ENCODE peak calls at places on chromosomes 2 and 18, in eight cellular contexts. V, A, I, R, J, K, Y and D are unnamed samples.

GRCh38 chr2:232876071-232876977 is 6.3 kb downstream of the SNORC start:
- DNase-seq in V (no peak), A (peak), I (peak), R (no peak), J (no peak), K (no peak), Y (no peak), D (no peak)

GRCh38 chr2:194343167-194343566 is 1313.9 kb upstream of the SLC39A10 start:
- DNase-seq in V (no peak), A (no peak), I (no peak), R (no peak), J (no peak), K (no peak), Y (no peak), D (no peak)

GRCh38 chr2:133737597-133737996 is 169.3 kb upstream of the NCKAP5 start:
- DNase-seq in V (no peak), A (no peak), I (no peak), R (no peak), J (no peak), K (peak), Y (peak), D (no peak)

GRCh38 chr2:218839430-218839829 is 7.8 kb upstream of the PRKAG3 start:
- DNase-seq in V (peak), A (no peak), I (no peak), R (no peak), J (peak), K (no peak), Y (peak), D (peak)

GRCh38 chr18:5955861-5956260 is 60.5 kb upstream of the TMEM200C start:
- DNase-seq in V (no peak), A (no peak), I (no peak), R (no peak), J (no peak), K (no peak), Y (peak), D (no peak)

GRCh38 chr2:128313076-128313836 is 5.4 kb downstream of the HS6ST1 start:
- DNase-seq in V (peak), A (peak), I (no peak), R (no peak), J (peak), K (no peak), Y (peak), D (peak)

GRCh38 chr2:171069286-171069956 is 91.3 kb downstream of the TLK1 start:
- DNase-seq in V (peak), A (no peak), I (no peak), R (no peak), J (peak), K (no peak), Y (no peak), D (no peak)

GRCh38 chr18:22517356-22517755 is 99.6 kb upstream of the CTAGE1 start:
- DNase-seq in V (no peak), A (no peak), I (no peak), R (no peak), J (peak), K (no peak), Y (no peak), D (peak)

GRCh38 chr2:131055169-131056065 is 37.8 kb downstream of the FAM168B start:
- DNase-seq in V (peak), A (peak), I (no peak), R (no peak), J (peak), K (peak), Y (peak), D (peak)

GRCh38 chr2:144496067-144496466 is 23.9 kb downstream of the ZEB2 start:
- DNase-seq in V (no peak), A (no peak), I (no peak), R (no peak), J (no peak), K (no peak), Y (no peak), D (no peak)

GRCh38 chr2:162333968-162334367 is 10.0 kb upstream of the GCA start:
- DNase-seq in V (peak), A (peak), I (peak), R (no peak), J (peak), K (no peak), Y (peak), D (peak)

GRCh38 chr18:24054130-24054529 is 39.6 kb downstream of the TTC39C start:
- DNase-seq in V (peak), A (no peak), I (no peak), R (no peak), J (no peak), K (peak), Y (peak), D (no peak)

GRCh38 chr18:27964811-27965210 is 212.1 kb downstream of the CDH2 start:
- DNase-seq in V (no peak), A (no peak), I (no peak), R (no peak), J (peak), K (no peak), Y (peak), D (peak)

GRCh38 chr2:74199871-74200305 is 1.5 kb downstream of the MTHFD2 start:
- DNase-seq in V (peak), A (no peak), I (peak), R (no peak), J (peak), K (no peak), Y (peak), D (peak)

GRCh38 chr2:216632321-216632951 is 784 bp upstream of the IGFBP2 start:
- DNase-seq in V (no peak), A (no peak), I (peak), R (no peak), J (no peak), K (no peak), Y (no peak), D (no peak)

GRCh38 chr2:120653026-120653425 is 82.6 kb upstream of the GLI2 start:
- DNase-seq in V (no peak), A (no peak), I (no peak), R (no peak), J (no peak), K (no peak), Y (peak), D (no peak)

GRCh38 chr2:219451626-219452360 is 17.1 kb downstream of the SPEG start:
- DNase-seq in V (no peak), A (no peak), I (no peak), R (peak), J (peak), K (peak), Y (peak), D (peak)

GRCh38 chr2:44016282-44016681 is 20.5 kb upstream of the LRPPRC start:
- DNase-seq in V (peak), A (peak), I (peak), R (no peak), J (peak), K (peak), Y (peak), D (peak)

GRCh38 chr2:73117441-73117840 is 4.7 kb upstream of the RAB11FIP5 start:
- DNase-seq in V (peak), A (no peak), I (no peak), R (no peak), J (no peak), K (no peak), Y (peak), D (no peak)

GRCh38 chr2:67854798-67855197 is 208.0 kb downstream of the C1D start:
- DNase-seq in V (no peak), A (no peak), I (no peak), R (no peak), J (no peak), K (no peak), Y (no peak), D (no peak)

GRCh38 chr18:22044474-22045220 is 124.7 kb upstream of the GATA6 start:
- DNase-seq in V (no peak), A (peak), I (no peak), R (no peak), J (no peak), K (no peak), Y (no peak), D (no peak)

GRCh38 chr2:151616760-151617339 is 117.4 kb downstream of the NEB start:
- DNase-seq in V (no peak), A (no peak), I (no peak), R (no peak), J (no peak), K (no peak), Y (no peak), D (no peak)
- TF ChIP-seq CTCF in V (peak), A (no peak), I (no peak), R (no peak), J (no peak), K (no peak), Y (no peak), D (no peak)

GRCh38 chr18:12278153-12278764 is 24.1 kb downstream of the CIDEA start:
- DNase-seq in V (no peak), A (no peak), I (peak), R (no peak), J (no peak), K (no peak), Y (peak), D (peak)

GRCh38 chr18:12281861-12282260 is 26.2 kb upstream of the TUBB6 start:
- DNase-seq in V (no peak), A (no peak), I (no peak), R (no peak), J (no peak), K (no peak), Y (no peak), D (no peak)

GRCh38 chr18:12276736-12277554 is 22.8 kb downstream of the CIDEA start:
- DNase-seq in V (no peak), A (no peak), I (no peak), R (no peak), J (no peak), K (no peak), Y (peak), D (no peak)

GRCh38 chr18:12279781-12280531 is 25.8 kb downstream of the CIDEA start:
- DNase-seq in V (no peak), A (no peak), I (no peak), R (no peak), J (no peak), K (no peak), Y (no peak), D (no peak)

DNA sequence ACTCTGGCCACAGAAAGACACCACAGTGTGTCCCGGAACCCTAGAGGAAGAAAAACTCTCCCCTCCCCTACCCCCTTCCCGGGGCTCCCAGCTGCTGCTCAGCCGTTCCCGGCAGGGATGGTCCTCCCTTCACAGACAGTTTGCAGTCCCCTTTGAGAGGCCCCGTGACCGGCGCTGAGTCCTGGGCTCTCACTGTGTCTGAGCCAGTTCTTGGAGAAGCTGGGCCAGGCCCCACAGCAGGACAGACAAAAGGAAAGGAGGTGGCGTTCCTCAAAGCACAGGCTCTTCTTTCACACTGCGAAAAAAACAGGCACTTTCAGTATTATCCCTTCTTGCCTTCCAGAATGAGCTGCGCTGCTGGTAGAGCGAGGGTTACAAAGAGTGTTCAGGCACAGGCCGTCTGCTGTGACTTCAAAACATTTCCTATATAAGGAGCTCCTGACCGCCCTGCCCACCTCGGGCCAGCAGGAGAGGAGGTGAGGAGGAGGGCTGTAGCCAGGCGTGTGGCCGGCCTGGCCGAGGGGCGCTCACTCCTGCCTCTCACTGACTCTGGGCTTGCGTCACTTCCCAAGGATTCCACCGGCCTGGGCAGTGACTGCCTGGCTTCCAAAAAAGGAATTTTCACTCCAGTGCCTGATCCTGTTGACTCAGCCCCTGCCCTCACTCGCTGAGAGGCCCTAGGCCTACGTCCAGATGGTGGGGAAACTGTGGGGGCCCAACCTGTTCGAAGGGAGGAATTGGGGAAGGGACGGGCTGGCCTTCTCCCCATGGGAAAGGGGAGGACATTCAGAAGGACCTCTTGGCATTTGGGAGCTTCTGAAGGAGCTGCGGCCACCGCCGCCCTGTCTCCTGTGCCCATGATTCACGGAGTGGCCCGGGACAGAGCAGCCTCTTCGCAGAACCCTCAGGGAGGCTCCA is 24.9 kb downstream of the CIDEA start:
- DNase-seq in V (peak), A (peak), I (peak), R (peak), J (peak), K (peak), Y (peak), D (peak)
- H3K4me3 ChIP-seq in V (peak), A (no peak), I (no peak), R (peak), J (peak), K (peak), Y (peak), D (peak)

DNA sequence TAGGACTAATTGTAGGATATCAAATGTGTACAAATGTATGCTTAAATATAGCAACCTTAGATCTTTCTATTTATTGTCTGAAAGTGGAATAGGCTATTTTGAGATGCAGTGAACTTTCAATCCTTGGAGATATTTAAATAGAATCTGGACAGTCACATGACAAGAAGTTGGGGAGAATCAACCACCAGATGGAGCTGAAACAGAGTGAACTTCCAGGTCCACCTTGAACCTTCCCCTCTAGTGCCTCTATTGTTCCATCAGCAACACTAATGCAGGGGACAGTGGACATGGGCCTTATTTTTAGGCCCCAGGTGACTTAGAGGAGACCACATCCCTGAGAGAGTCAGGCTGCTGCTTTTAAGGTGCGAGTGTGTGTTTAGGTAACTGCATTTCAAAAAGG is 37.0 kb upstream of the CRIM1 start:
- DNase-seq in V (peak), A (no peak), I (no peak), R (no peak), J (peak), K (no peak), Y (no peak), D (peak)
- TF ChIP-seq CTCF in V (peak), A (no peak), I (no peak), R (no peak), J (peak), K (no peak), Y (peak), D (no peak)

DNA sequence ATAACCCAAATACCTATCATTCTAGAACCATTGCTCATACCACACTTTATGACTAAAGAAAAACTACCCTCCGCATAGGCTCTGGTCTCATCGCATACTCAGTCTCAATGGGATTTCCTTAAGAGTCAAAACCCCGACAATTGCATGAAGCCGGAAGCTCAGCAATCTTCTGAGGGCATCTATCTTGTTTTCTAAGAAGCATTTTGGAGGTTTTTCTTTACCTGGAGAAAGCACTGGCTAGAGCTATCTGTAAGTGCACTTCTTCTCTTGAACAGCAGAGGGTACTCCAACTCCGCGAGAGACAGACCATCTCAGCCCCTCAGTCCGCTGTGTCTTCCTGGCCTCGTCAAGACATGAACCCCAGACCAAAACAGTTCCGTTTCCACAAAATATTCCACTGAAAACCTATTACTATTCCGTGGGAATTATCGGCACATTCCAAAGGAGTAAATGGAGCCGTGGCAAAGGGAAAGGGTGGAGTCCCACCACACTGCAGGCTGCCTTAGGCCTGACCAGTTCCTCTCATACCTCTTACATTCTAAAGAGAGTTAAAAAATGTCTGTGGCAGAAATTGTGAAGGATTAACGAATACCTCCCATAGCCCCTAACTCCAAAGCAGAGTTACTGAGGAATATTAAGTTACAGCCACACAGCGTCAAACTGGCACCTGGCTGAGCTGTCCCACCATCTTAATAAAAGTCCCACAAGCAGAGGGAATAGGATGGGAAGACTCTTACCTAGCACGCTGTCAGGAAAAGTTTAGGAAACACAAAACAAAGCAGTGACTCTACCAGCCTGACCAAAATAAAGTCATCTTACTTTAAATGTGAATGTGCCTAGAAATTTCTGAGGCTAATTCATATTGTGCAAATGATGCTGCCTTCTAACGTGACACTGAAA is 325.6 kb upstream of the VRK2 start:
- DNase-seq in V (peak), A (peak), I (peak), R (no peak), J (peak), K (peak), Y (peak), D (peak)
- H3K4me3 ChIP-seq in V (no peak), A (no peak), I (peak), R (peak), J (no peak), K (no peak), Y (no peak), D (no peak)

GRCh38 chr18:55322176-55322735 is 265.7 kb downstream of the TCF4 start:
- DNase-seq in V (peak), A (peak), I (peak), R (peak), J (peak), K (peak), Y (peak), D (peak)
- TF ChIP-seq CTCF in V (peak), A (no peak), I (peak), R (no peak), J (peak), K (no peak), Y (peak), D (peak)